ENCODE peak calls at places on chromosomes 5 and 9, in four cellular contexts. J is IMR-90, O is HCT116, P is neuronal stem cell. T is an unnamed sample.

GRCh38 chr5:115432691-115433090 is 111.9 kb downstream of the FEM1C start:
- DNase-seq in J (peak; percentile 61), O (no peak), P (no peak), T (no peak)

GRCh38 chr5:154758501-154758900 is 3.3 kb downstream of the LARP1 start:
- DNase-seq in J (peak; percentile 16), O (no peak), P (no peak), T (no peak)

GRCh38 chr9:83429229-83429628 is 109.0 kb downstream of the FRMD3 start:
- DNase-seq in J (no peak), O (no peak), P (no peak), T (no peak)

GRCh38 chr9:110807956-110808598 is 139.5 kb downstream of the MUSK start:
- DNase-seq in J (peak; percentile 42), O (no peak), P (no peak), T (no peak)

GRCh38 chr5:157820593-157821252 is 38.2 kb downstream of the CLINT1 start:
- DNase-seq in J (peak; percentile 65), O (peak; percentile 26), P (peak; percentile 26), T (peak; percentile 80)

GRCh38 chr9:1267141-1267570 is 217.0 kb downstream of the DMRT2 start:
- DNase-seq in J (no peak), O (no peak), P (no peak), T (no peak)

GRCh38 chr5:139389701-139390638 is at the start of gene MZB1:
- DNase-seq in J (no peak), O (no peak), P (no peak), T (no peak)

GRCh38 chr5:78019747-78020146 is 243.6 kb upstream of the TBCA start:
- DNase-seq in J (no peak), O (no peak), P (no peak), T (no peak)

GRCh38 chr5:170554566-170555267 is 50.9 kb downstream of the KCNIP1 start:
- DNase-seq in J (peak; percentile 72), O (no peak), P (no peak), T (no peak)

GRCh38 chr9:15824310-15824709 is 271.5 kb downstream of the CCDC171 start:
- DNase-seq in J (peak; percentile 21), O (peak; percentile 48), P (no peak), T (peak; percentile 23)

GRCh38 chr5:152247850-152248385 is 157.2 kb downstream of the NMUR2 start:
- DNase-seq in J (no peak), O (no peak), P (no peak), T (no peak)

GRCh38 chr5:171681667-171682066 is 104.0 kb upstream of the SMIM23 start:
- DNase-seq in J (peak; percentile 26), O (no peak), P (no peak), T (peak; percentile 62)

GRCh38 chr5:1594336-1595106 is 70.8 kb upstream of the LPCAT1 start:
- DNase-seq in J (no peak), O (peak; percentile 74), P (peak; percentile 90), T (peak; percentile 75)

GRCh38 chr5:150180241-150181027 is 9.4 kb upstream of the SLC6A7 start:
- DNase-seq in J (peak; percentile 12), O (no peak), P (no peak), T (no peak)

GRCh38 chr9:93956183-93956784 is 1.1 kb upstream of the BARX1 start:
- DNase-seq in J (no peak), O (no peak), P (no peak), T (no peak)

GRCh38 chr5:3787604-3788003 is 192.0 kb downstream of the IRX1 start:
- DNase-seq in J (no peak), O (no peak), P (no peak), T (no peak)

GRCh38 chr5:101678494-101679193 is 617.4 kb downstream of the SLCO4C1 start:
- DNase-seq in J (peak; percentile 47), O (peak; percentile 59), P (peak; percentile 74), T (peak; percentile 71)

GRCh38 chr5:14364576-14365472 is 216.8 kb upstream of the OTULINL start:
- DNase-seq in J (no peak), O (peak; percentile 13), P (no peak), T (peak; percentile 9)

GRCh38 chr9:114339130-114339908 is 9.7 kb downstream of the ORM2 start:
- DNase-seq in J (peak; percentile 47), O (no peak), P (peak; percentile 20), T (peak; percentile 29)

GRCh38 chr9:78363221-78363620 is 66.3 kb downstream of the PSAT1 start:
- DNase-seq in J (peak; percentile 46), O (no peak), P (no peak), T (no peak)

GRCh38 chr5:122415030-122415429 is 103.0 kb downstream of the SNCAIP start:
- DNase-seq in J (no peak), O (no peak), P (no peak), T (no peak)

GRCh38 chr5:34843482-34843881 is 4.5 kb downstream of the TTC23L start:
- DNase-seq in J (peak; percentile 50), O (no peak), P (no peak), T (no peak)

GRCh38 chr9:6218099-6218502 is 2.5 kb downstream of the IL33 start:
- DNase-seq in J (peak; percentile 49), O (no peak), P (no peak), T (peak; percentile 97)

GRCh38 chr9:8599937-8600336 is 800.4 kb upstream of the DMAC1 start:
- DNase-seq in J (no peak), O (no peak), P (no peak), T (no peak)

GRCh38 chr5:131548190-131548589 is 86.8 kb downstream of the RAPGEF6 start:
- DNase-seq in J (no peak), O (no peak), P (no peak), T (peak; percentile 88)

GRCh38 chr5:131067596-131067995 is 97.5 kb downstream of the HINT1 start:
- DNase-seq in J (no peak), O (no peak), P (no peak), T (no peak)

GRCh38 chr5:10564838-10565784 is 1.2 kb downstream of the ANKRD33B start:
- DNase-seq in J (no peak), O (no peak), P (no peak), T (no peak)

GRCh38 chr9:91407580-91408275 is 15.9 kb downstream of the NFIL3 start:
- DNase-seq in J (no peak), O (no peak), P (no peak), T (no peak)

DNA sequence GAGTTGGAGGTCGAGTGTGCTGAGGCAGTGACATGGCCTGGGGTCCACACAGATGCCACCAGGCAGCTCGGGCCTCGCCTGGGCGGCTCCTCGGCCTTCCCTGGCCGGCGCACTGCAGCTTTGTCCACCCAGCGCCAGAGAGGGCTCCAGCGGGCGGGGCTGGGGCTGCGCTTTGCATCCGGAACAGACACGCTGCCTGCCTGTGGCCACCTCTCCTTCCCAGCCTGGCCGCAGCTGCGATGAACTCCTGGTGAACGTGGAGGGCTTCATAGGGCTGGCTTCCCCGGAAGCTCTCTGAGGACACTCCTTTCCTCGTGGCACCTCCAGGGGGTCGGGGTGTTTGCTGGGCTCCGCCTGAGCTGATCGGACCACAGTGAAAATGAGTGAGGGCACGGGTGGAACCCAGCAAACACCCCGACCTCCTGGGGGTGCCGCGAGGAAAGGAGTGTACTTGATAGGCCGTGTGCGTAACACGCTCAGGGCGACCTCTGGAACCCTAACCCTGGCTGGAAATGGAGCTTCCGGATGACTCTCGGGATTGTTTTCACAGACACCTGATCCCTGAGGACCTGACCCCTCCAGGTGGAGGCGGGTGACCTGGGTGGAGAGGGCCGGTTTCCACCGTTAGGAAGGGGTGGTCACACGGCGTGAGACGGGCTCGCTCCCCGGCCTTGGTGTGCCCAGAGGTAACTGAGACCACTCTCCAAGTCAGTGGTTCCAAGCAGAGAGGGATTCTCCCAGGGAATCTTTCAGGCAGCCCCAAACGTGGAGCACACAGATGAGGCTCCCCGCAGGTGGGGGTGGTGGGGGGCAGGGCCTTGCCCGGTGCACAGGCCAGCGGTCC is 31.8 kb upstream of the RXRA start:
- DNase-seq in J (no peak), O (no peak), P (no peak), T (no peak)
- H3K4me2 ChIP-seq in J (no peak overlapping the region), O (no peak overlapping the region), P (no peak overlapping the region), T (no peak overlapping the region)

DNA sequence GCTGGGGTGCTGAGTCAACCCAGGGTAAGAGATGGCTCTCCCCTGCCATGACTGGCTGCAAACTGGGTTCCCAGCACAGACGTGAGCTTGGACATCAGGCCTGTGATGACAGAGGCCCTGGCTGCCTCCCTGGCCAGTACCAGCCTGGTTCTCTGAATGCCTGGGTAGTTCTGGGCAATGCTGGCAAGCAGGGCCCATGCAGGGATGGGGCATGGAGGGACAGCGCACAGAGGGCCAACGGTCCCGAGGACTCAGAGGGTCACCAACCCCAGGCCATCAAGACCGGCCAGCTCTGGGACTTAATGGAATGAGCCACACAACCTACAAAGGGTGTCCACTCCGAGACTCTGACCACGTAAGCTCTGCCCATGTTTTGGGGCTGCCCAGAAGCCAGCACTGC is 241.4 kb downstream of the FSTL4 start:
- DNase-seq in J (no peak), O (no peak), P (no peak), T (no peak)
- H3K4me2 ChIP-seq in J (no peak overlapping the region), O (peak overlapping the region; percentile 73), P (no peak overlapping the region), T (no peak overlapping the region)

DNA sequence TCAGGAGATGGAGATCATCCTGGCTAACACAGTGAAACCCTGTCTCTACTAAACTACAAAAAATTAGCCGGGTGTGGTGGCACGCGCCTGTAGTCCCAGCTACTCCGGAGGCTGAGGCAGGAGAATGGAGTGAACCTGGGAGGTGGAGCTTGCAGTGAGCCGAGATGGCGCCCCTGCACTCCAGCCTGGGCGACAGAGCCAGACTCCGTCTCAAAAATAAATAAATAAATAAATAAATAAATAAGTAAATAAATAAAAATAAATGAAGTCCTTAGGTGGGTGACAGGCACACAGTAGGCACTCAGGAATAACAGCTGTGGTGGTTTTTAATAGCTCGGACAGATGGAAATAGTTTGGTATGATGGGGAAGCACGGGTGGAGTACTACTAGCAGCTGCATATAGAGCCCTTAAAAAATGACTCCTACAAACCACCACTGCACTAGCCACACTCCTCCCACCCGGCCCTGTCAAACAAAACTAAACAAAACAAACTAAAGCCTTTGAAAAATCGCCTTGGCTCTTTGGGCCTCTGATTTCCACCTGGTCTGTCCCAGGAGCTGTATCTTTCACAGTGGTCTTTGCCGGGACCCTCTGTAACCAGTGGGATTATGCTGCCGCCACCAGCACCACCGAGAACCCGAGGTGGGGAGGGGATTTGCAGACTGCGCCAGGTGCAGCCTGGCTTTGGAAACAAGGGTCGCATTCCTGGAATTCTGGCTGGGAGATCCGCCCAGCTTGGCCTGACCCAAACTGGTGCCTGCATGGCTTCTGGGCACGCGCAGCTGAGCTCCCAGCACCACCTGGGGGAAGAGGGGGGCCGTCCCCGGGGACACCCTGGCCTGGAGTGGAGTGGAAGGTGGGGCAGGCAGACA is 5.1 kb upstream of the WDR5 start:
- DNase-seq in J (peak; percentile 11), O (no peak), P (peak; percentile 61), T (no peak)
- H3K4me2 ChIP-seq in J (no peak overlapping the region), O (peak overlapping the region; percentile 44), P (peak overlapping the region; percentile 13), T (no peak overlapping the region)

DNA sequence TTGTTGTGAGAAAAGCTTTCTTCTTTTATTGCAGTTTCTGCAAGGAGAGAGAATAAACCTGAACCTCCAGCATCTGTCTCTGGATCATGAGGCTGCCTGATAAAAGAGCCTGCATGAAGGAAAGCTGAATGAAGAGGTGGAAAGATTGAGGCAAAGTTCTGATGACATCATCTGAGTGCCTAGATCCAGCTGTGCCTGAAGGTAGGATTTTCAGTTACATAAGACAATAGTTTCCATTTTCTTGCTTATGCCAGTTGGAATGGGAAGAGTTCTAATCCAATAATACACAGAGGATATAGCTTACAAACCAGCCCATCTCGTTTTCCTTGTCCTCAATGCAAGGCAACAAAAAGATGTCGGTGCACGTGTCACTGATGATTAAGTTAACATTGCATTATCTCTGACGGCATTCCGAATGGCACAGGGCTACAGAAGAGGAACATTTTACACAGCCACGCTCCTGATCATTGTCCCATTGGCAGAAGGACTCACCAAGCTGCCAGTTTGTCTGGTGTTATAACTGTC is 105.5 kb upstream of the ERCC6L2 start:
- DNase-seq in J (no peak), O (no peak), P (no peak), T (no peak)
- H3K4me2 ChIP-seq in J (no peak overlapping the region), O (no peak overlapping the region), P (no peak overlapping the region), T (no peak overlapping the region)

GRCh38 chr9:34291423-34291822 is 37.6 kb downstream of the KIF24 start:
- DNase-seq in J (no peak), O (no peak), P (no peak), T (no peak)
- H3K4me2 ChIP-seq in J (no peak overlapping the region), O (no peak overlapping the region), P (no peak overlapping the region), T (no peak overlapping the region)

T was measured in endothelial cell of umbilical vein.